ENCODE peak calls at places on chromosomes 5 and 9, in nine cellular contexts. U, P, Q, E, A, F, H, S and C are unnamed samples.

GRCh38 chr5:126103872-126104271 is 319.3 kb upstream of the GRAMD2B start:
- DNase-seq in P (no peak), F (no peak), S (no peak), Q (no peak), A (no peak), E (no peak), U (no peak), H (no peak), C (no peak)

GRCh38 chr5:1310118-1310517 is 15.2 kb upstream of the TERT start:
- DNase-seq in Q (no peak), A (no peak), F (no peak), U (no peak), P (no peak), S (peak; percentile 33), E (no peak), H (no peak), C (no peak)

GRCh38 chr5:32814141-32814540 is 103.0 kb downstream of the NPR3 start:
- DNase-seq in U (no peak), E (no peak), A (no peak), S (no peak), P (no peak), Q (no peak), H (peak; percentile 5), F (no peak), C (no peak)

GRCh38 chr9:91197232-91198181 is 164.2 kb downstream of the AUH start:
- DNase-seq in P (peak; percentile 98), S (no peak), Q (peak; percentile 98), F (peak; percentile 68), E (no peak), U (peak; percentile 70), A (peak; percentile 93), H (peak; percentile 88), C (peak; percentile 80)

GRCh38 chr9:116901260-116901659 is 214.2 kb downstream of the TRIM32 start:
- DNase-seq in P (no peak), E (no peak), Q (peak; percentile 8), A (no peak), H (peak; percentile 8), S (no peak), U (no peak), F (peak; percentile 4), C (no peak)

GRCh38 chr9:99222416-99223280 is 566 bp downstream of the SEC61B start:
- DNase-seq in U (no peak), E (no peak), F (no peak), S (no peak), Q (peak; percentile 36), P (no peak), H (peak; percentile 6), A (no peak), C (no peak)

GRCh38 chr5:127026166-127026565 is 4.2 kb downstream of the MARCHF3 start:
- DNase-seq in U (no peak), Q (no peak), S (no peak), P (no peak), A (no peak), F (no peak), E (no peak), H (no peak), C (no peak)

GRCh38 chr9:90107021-90107771 is 502.4 kb downstream of the GADD45G start:
- DNase-seq in E (no peak), H (peak; percentile 39), Q (no peak), P (peak; percentile 28), S (no peak), A (peak; percentile 80), U (peak; percentile 79), F (peak; percentile 49), C (peak; percentile 43)

GRCh38 chr9:129595323-129595741 is 25.6 kb downstream of the C9orf50 start:
- DNase-seq in Q (peak; percentile 60), E (no peak), P (no peak), F (peak; percentile 8), S (no peak), A (no peak), H (peak; percentile 35), U (no peak), C (no peak)

GRCh38 chr9:95261890-95262289 is 55.6 kb downstream of the FANCC start:
- DNase-seq in U (no peak), Q (peak; percentile 72), P (no peak), A (no peak), S (no peak), H (peak; percentile 54), E (no peak), F (no peak), C (no peak)

GRCh38 chr9:90999425-91000397 is 198.1 kb downstream of the SYK start:
- DNase-seq in P (no peak), S (no peak), H (no peak), E (no peak), A (no peak), U (no peak), Q (peak; percentile 76), F (peak; percentile 58), C (no peak)

GRCh38 chr9:89865357-89865756 is 260.5 kb downstream of the GADD45G start:
- DNase-seq in Q (no peak), U (no peak), F (no peak), H (no peak), P (no peak), E (no peak), A (peak; percentile 8), S (peak; percentile 43), C (no peak)

GRCh38 chr5:68226564-68227073 is 11.1 kb downstream of the PIK3R1 start:
- DNase-seq in H (no peak), Q (no peak), U (no peak), E (no peak), F (no peak), A (no peak), S (no peak), P (no peak), C (no peak)

GRCh38 chr5:68225188-68225910 is 9.8 kb downstream of the PIK3R1 start:
- DNase-seq in F (no peak), S (no peak), E (no peak), U (peak; percentile 62), H (peak; percentile 82), P (peak; percentile 28), A (peak; percentile 90), Q (peak; percentile 87), C (peak; percentile 57)

GRCh38 chr5:68225911-68226563 is 10.5 kb downstream of the PIK3R1 start:
- DNase-seq in A (no peak), E (no peak), S (no peak), U (peak; percentile 11), H (no peak), P (no peak), F (no peak), Q (no peak), C (no peak)

GRCh38 chr5:68229416-68229815 is 13.9 kb downstream of the PIK3R1 start:
- DNase-seq in E (no peak), U (no peak), H (no peak), S (no peak), F (no peak), P (no peak), A (no peak), Q (no peak), C (no peak)

DNA sequence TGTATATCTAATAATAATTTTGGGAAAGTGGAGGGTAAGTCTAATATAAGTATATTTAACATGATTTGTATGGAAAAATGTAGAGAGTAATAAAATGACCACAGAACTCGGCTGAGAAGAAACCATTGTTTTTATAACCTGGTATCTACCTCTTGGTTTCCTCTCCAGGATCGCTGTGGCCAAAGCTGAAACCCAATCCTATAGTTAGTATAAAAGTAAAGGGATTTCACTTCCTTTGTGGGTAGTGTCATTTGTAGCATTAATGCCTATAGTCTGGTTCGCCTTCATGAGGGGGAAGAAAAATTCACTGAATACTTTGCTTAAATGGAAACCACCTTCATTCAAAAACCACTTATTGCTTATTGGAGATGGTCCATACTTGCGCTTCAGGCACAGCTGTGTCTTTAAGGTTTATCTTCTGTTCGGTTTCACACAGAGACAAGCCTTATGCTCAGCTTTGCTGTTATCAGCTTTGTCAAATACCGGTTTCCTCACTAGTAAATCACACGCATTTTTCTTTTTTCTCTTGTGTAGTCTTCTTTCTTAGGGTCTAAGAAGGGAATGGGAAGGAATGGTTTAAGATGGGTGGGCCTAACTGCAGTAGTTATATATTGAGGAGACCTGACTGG is 12.1 kb downstream of the PIK3R1 start:
- DNase-seq in U (no peak), A (no peak), F (no peak), S (no peak), E (no peak), Q (no peak), H (no peak), P (no peak), C (no peak)
- H3K4me1 ChIP-seq in U (peaks cover 99% of the 10 kb centered on the region), A (peaks cover 72% of the 10 kb centered on the region), F (no peaks in the 10 kb centered on the region), S (peaks cover 56% of the 10 kb centered on the region), E (peaks cover 25% of the 10 kb centered on the region), Q (peaks cover 6% of the 10 kb centered on the region), H (peaks cover 8% of the 10 kb centered on the region), P (peaks cover 16% of the 10 kb centered on the region), C (peaks cover 13% of the 10 kb centered on the region)

DNA sequence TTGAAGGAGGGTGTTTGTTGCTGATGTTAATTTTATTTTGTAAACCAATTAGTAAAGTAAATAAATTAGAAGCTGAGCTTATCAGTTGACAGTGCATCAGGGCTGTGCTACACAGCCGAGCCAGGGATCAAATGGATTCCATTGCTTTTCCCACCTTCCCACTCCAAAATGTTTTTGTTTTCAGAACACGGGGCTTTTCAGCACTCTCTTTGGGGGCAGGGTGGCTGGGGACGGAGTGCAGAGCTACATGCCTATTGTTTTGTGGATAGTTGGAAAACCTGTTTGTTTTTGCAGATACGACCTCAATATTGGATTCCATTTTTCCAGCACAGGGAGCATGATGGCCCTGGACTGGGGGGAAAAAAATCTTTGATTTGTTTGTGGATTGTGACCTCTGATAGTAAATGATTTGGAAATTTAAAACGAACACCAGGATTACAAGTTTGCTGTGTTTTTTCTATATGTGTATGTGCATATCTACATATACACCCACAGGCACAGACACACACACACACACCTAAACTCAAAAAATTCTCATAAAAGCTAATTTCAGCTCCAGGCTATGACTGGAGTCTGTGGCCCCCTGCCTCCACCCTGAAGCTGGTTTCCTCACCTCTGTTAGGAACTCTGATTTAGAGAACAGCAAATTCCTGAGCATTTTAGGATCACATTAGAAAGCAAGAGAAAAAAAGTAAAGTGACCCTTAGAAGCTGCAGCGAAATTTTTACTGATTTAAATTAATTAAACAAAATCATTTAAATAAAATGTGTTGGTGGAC is 371.7 kb upstream of the IRX2 start:
- DNase-seq in E (no peak), A (no peak), F (no peak), H (no peak), U (no peak), Q (no peak), P (no peak), S (no peak), C (no peak)
- H3K4me1 ChIP-seq in E (no peaks in the 10 kb centered on the region), A (no peaks in the 10 kb centered on the region), F (no peaks in the 10 kb centered on the region), H (no peaks in the 10 kb centered on the region), U (no peaks in the 10 kb centered on the region), Q (no peaks in the 10 kb centered on the region), P (no peaks in the 10 kb centered on the region), S (no peaks in the 10 kb centered on the region), C (no peaks in the 10 kb centered on the region)

DNA sequence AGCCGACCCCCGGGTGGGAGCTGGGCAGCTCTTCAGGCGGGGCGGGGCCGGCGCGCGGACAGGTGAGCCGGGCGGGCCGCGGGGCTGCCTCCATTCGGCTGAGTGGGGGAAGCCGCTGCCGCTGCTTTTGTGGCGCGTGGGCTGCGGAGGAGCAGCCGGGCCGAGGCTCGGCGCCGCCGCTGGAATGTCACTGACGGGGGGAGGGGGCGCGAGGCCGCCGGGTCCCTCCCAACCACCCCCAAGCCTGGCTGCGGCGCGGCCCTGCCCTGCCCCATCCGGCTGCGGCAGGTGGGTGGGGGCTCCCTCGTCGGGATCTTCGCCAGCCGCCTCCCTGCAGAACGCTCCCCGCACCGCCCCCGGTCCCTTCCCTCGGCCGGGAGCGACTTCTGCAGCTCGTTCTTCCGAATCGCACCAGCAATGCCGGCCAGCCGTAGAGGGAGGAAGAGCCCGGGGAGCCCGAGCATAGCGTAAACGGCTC is 396 bp downstream of the SPTAN1 start:
- DNase-seq in E (peak; percentile 51), H (no peak), A (peak; percentile 61), P (peak; percentile 24), F (peak; percentile 14), Q (no peak), U (peak; percentile 57), S (peak; percentile 85), C (peak; percentile 46)
- H3K4me1 ChIP-seq in E (peaks cover 58% of the 10 kb centered on the region), H (peaks cover 50% of the 10 kb centered on the region), A (peaks cover 52% of the 10 kb centered on the region), P (peaks cover 52% of the 10 kb centered on the region), F (peaks cover 47% of the 10 kb centered on the region), Q (peaks cover 13% of the 10 kb centered on the region), U (peaks cover 72% of the 10 kb centered on the region), S (peaks cover 53% of the 10 kb centered on the region), C (peaks cover 56% of the 10 kb centered on the region)

GRCh38 chr9:112535364-112535763 is 48.7 kb downstream of the KIAA1958 start:
- DNase-seq in F (no peak), S (no peak), A (no peak), Q (peak; percentile 71), E (no peak), H (no peak), P (no peak), U (no peak), C (no peak)
- H3K4me1 ChIP-seq in F (no peaks in the 10 kb centered on the region), S (no peaks in the 10 kb centered on the region), A (peaks cover 33% of the 10 kb centered on the region), Q (peaks cover 3% of the 10 kb centered on the region), E (no peaks in the 10 kb centered on the region), H (peaks cover 13% of the 10 kb centered on the region), P (peaks cover 12% of the 10 kb centered on the region), U (peaks cover 14% of the 10 kb centered on the region), C (peaks cover 5% of the 10 kb centered on the region)